ENCODE peak calls at places on chromosome 22, in four cellular contexts. B is GM12865, R is fibroblast of mammary gland, N is brain microvascular endothelial cell. Y is an unnamed sample.

GRCh38 chr22:50252081-50253045 is 1.3 kb upstream of the HDAC10 start:
- DNase-seq in B (peak), R (peak), N (peak), Y (peak)

GRCh38 chr22:39275814-39276443 is 31.1 kb upstream of the PDGFB start:
- DNase-seq in B (no peak), R (no peak), N (no peak), Y (no peak)

GRCh38 chr22:23225724-23226496 is 45.6 kb downstream of the BCR start:
- DNase-seq in B (no peak), R (peak), N (peak), Y (no peak)

GRCh38 chr22:48744283-48744641 is 1083.4 kb downstream of the BRD1 start:
- DNase-seq in B (no peak), R (no peak), N (no peak), Y (no peak)

GRCh38 chr22:19815823-19816290 is 38.8 kb downstream of the GNB1L start:
- DNase-seq in B (no peak), R (no peak), N (no peak), Y (no peak)

GRCh38 chr22:47552541-47553205 is 790.2 kb downstream of the TBC1D22A start:
- DNase-seq in B (no peak), R (no peak), N (no peak), Y (no peak)

GRCh38 chr22:27462190-27462589 is 339.4 kb downstream of the MN1 start:
- DNase-seq in B (no peak), R (no peak), N (no peak), Y (no peak)

GRCh38 chr22:50613291-50613981 is 12.8 kb downstream of the MAPK8IP2 start:
- DNase-seq in B (no peak), R (peak), N (no peak), Y (no peak)

GRCh38 chr22:38403806-38404205 is 51.2 kb downstream of the KCNJ4 start:
- DNase-seq in B (no peak), R (no peak), N (no peak), Y (no peak)

GRCh38 chr22:46735747-46736608 is 2.1 kb downstream of the CERK start:
- DNase-seq in B (peak), R (no peak), N (no peak), Y (no peak)

GRCh38 chr22:41240377-41241132 is at the start of gene CHADL:
- DNase-seq in B (no peak), R (no peak), N (no peak), Y (no peak)

GRCh38 chr22:36864454-36865215 is 3.8 kb downstream of the NCF4 start:
- DNase-seq in B (no peak), R (no peak), N (no peak), Y (no peak)

GRCh38 chr22:45172872-45173585 is 9.3 kb downstream of the NUP50 start:
- DNase-seq in B (no peak), R (no peak), N (no peak), Y (no peak)

GRCh38 chr22:45170001-45170466 is 6.3 kb downstream of the NUP50 start:
- DNase-seq in B (no peak), R (no peak), N (no peak), Y (no peak)

GRCh38 chr22:45166935-45167334 is 3.2 kb downstream of the NUP50 start:
- DNase-seq in B (no peak), R (no peak), N (no peak), Y (no peak)

GRCh38 chr22:45171830-45172229 is 8.1 kb downstream of the NUP50 start:
- DNase-seq in B (no peak), R (no peak), N (no peak), Y (no peak)
- TF ChIP-seq CTCF in B (no peak), R (no peak), N (peak), Y (no peak)

DNA sequence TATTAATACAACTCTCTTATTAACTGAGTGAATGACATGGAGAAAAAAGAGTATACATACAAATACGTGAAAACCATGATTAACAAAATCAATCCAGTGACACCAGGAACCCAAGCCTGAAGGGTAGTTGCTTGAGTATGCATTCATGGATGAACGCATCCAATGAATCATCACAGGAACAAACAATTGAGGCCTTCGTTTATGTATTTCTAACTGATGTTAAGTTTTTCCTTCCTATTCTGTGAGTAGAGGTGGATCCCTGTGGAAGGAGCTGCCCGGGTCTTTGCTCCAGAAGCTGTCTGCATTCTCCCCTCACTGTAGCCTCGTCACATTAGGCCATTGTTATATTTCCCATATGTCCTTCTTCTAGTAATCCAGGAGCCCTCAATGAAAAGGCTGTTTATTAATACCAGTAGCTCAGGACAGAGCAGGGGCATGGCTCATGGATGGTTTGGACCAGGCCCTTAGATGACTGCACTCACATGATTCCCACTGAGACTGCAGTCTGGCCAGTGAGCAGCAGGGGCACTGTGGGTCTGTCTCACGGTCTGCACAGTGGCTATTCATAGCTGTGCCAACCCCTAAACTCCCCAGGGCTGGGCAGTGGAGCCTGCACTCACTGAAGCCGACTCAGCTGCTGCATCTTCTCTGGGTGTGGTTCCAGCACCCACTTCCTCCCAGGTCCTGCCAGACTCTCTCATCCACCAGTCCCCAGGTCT is 128.1 kb upstream of the TOP3B start:
- DNase-seq in B (peak), R (peak), N (peak), Y (peak)
- TF ChIP-seq CTCF in B (peak), R (peak), N (peak), Y (no peak)

GRCh38 chr22:42416671-42417230 is 15.5 kb downstream of the NFAM1 start:
- DNase-seq in B (no peak), R (no peak), N (no peak), Y (no peak)

GRCh38 chr22:42410708-42411107 is 21.5 kb downstream of the NFAM1 start:
- DNase-seq in B (no peak), R (no peak), N (no peak), Y (no peak)

GRCh38 chr22:42408815-42409529 is 23.2 kb downstream of the NFAM1 start:
- DNase-seq in B (no peak), R (no peak), N (no peak), Y (no peak)

GRCh38 chr22:42414565-42415298 is 17.5 kb downstream of the NFAM1 start:
- DNase-seq in B (no peak), R (no peak), N (no peak), Y (no peak)

DNA sequence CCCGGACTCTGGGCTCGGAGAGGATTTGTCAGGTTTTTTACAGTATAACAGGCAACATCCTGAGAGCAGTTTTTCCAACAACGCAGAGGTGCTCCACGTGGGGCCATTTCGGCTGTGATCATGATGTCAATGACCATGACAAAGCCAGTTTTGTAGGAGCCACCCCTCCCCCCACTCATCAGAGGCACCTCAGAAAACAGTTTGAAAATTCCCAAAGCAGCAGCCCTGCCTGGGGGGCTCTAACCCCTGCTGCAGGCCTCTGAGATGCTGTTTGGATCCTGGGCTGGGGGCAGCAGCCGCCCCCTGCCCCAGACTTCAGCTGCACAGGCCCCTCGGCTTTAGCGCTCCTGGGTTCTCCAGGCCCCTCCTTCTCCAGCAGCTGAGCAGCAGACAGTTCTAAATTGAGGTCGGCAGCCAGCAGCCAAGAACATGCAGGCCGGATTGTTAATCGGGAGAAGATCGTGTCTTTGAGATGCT is 19.4 kb downstream of the NFAM1 start:
- DNase-seq in B (no peak), R (no peak), N (no peak), Y (no peak)
- TF ChIP-seq CTCF in B (no peak), R (no peak), N (no peak), Y (no peak)

DNA sequence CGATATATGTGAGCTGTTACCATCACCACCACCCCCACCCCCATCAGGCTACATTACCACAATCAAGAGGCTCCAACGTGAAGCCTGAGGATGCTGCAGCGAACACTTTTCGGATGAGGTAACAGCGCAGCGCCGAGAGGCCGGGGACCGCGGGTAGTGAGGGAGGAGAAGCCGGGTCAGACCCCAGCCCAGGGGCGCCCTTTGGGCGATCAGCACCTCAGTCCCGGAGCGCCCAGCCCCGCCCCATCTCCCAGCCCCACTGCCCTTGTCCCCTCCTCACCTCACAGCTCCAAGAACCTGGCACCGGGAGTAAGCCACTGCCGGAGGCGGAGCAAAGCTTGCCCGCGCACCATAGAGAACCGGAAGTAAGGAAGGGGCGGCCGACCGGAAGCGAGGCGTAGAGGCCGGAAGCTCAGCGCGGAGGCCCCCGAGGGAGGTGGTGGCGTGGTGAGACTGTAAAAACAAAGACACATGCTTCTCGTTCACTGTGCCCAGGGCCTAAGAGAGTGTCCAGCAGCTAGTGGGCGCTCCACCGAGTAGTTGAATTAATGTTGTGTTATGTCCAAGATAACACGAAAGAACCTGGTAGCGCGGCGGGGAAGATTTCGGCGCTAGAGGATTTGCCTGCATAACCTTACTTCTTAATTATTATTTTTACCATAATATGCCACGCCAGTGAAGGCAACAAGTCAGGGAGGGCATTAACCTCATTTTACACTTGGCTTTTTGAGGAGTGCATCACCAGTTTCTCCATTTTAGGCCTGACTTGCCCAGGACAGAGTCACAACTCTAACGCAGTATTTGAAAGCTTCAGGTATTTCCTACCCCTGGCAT is at the start of gene THOC5:
- DNase-seq in B (peak), R (peak), N (peak), Y (peak)
- TF ChIP-seq CTCF in B (peak), R (peak), N (peak), Y (no peak)

DNA sequence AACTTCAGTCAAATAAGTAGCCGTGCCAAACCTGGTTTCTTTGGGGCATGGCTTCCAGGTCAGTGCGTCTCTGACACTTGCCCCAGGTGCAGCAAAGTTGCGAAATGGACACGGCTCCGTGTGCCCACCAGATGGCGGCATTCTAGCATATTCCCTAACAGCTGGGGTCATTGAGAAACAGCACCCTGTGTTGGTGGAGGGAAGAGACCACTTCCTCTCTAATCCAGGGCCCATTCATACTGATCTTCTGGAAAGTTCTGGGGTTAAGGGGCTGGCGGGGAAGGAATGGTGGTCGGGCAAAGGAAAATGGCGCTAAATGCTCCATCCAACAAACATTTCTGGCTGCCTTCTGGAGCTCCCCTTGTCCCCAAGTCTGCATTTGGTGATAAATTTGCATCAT is 141.2 kb upstream of the TIMP3 start:
- DNase-seq in B (peak), R (peak), N (peak), Y (peak)
- TF ChIP-seq CTCF in B (peak), R (peak), N (peak), Y (no peak)

GRCh38 chr22:35728639-35729308 is 11.1 kb downstream of the APOL5 start:
- DNase-seq in B (no peak), R (no peak), N (no peak), Y (no peak)
- TF ChIP-seq CTCF in B (no peak), R (no peak), N (no peak), Y (no peak)

DNA sequence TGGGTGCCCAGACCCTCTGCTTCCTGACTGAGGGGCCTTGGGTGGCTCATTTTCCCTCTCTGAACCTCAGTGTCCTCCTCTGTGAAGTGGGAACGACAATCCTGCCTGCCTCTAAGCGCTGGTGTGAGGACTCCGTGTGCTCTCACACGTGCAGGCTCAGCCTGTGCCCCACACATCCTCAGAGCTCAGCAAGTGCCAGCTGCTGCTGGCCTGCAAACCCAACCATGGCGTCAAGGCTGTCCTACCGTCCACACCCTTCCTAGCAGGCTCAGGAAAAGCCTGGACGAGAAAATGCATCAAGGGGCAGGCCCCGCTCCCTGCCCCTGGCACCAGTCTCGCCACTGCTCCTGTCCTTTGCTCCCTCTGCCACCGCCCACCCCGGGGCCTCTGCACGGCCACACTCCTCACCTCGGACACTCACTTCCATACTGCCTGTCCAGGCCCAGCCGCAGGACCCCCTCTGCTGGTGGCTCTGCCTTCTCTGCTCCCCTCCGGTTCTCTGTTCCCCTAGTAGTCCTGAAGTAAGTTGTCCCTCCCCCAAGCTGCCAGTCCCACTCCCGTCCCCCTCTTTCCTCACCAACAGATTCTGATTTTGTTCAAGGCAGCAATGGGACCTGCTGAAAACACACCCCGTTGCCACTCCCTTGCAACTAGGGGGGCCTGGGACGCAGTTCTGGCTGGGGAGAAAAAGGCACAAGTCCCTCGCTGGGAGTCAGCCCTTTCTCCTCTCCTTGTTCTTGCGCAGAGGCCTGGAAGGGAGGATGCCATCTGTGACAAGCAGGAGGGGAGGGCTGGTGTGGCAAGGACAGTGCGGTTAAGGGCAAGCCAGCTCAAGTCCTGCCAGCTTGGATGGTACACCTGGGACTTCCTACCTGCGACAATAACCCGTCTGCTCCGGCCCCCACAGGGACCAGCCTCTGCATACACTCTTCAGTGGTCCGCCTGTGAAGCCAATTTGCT is 62.2 kb downstream of the ARFGAP3 start:
- DNase-seq in B (no peak), R (no peak), N (no peak), Y (no peak)
- TF ChIP-seq CTCF in B (no peak), R (peak), N (peak), Y (no peak)